ENCODE peak calls at places on chromosome 17, in seven cellular contexts. One of them, this sample, is unnamed.

GRCh38 chr17:57566724-57567123 is 178.4 kb downstream of the CCDC182 start:
- DNase-seq in body of pancreas: no peak
- DNase-seq in heart left ventricle: no peak
- DNase-seq in astrocyte: no peak
- DNase-seq in RWPE1: no peak
- DNase-seq in breast epithelium: no peak
- DNase-seq in CD8-positive, alpha-beta memory T cell: no peak
- DNase-seq in this sample: no peak

GRCh38 chr17:16878084-16878483 is 93.8 kb downstream of the TNFRSF13B start:
- DNase-seq in body of pancreas: no peak
- DNase-seq in breast epithelium: no peak
- DNase-seq in RWPE1: no peak
- DNase-seq in CD8-positive, alpha-beta memory T cell: no peak
- DNase-seq in astrocyte: no peak
- DNase-seq in heart left ventricle: no peak
- DNase-seq in this sample: no peak

GRCh38 chr17:75720656-75721462 is at the start of gene ITGB4:
- DNase-seq in breast epithelium: peak; percentile 89
- DNase-seq in body of pancreas: peak; percentile 91
- DNase-seq in heart left ventricle: no peak
- DNase-seq in RWPE1: peak; percentile 92
- DNase-seq in CD8-positive, alpha-beta memory T cell: peak; percentile 58
- DNase-seq in astrocyte: no peak
- DNase-seq in this sample: peak; percentile 35

GRCh38 chr17:8832711-8833352 is 33.7 kb upstream of the MFSD6L start:
- DNase-seq in CD8-positive, alpha-beta memory T cell: peak; percentile 5
- DNase-seq in astrocyte: no peak
- DNase-seq in heart left ventricle: peak; percentile 70
- DNase-seq in breast epithelium: no peak
- DNase-seq in RWPE1: no peak
- DNase-seq in body of pancreas: no peak
- DNase-seq in this sample: no peak

GRCh38 chr17:58527306-58527705 is 12.9 kb upstream of the MTMR4 start:
- DNase-seq in heart left ventricle: no peak
- DNase-seq in CD8-positive, alpha-beta memory T cell: no peak
- DNase-seq in RWPE1: no peak
- DNase-seq in astrocyte: no peak
- DNase-seq in body of pancreas: no peak
- DNase-seq in breast epithelium: no peak
- DNase-seq in this sample: no peak

GRCh38 chr17:72950236-72950931 is 142.1 kb downstream of the SLC39A11 start:
- DNase-seq in heart left ventricle: no peak
- DNase-seq in RWPE1: no peak
- DNase-seq in body of pancreas: no peak
- DNase-seq in CD8-positive, alpha-beta memory T cell: no peak
- DNase-seq in breast epithelium: no peak
- DNase-seq in astrocyte: no peak
- DNase-seq in this sample: no peak

GRCh38 chr17:40960144-40960543 is 6.6 kb downstream of the KRT39 start:
- DNase-seq in CD8-positive, alpha-beta memory T cell: no peak
- DNase-seq in astrocyte: no peak
- DNase-seq in heart left ventricle: no peak
- DNase-seq in RWPE1: no peak
- DNase-seq in body of pancreas: peak; percentile 24
- DNase-seq in breast epithelium: no peak
- DNase-seq in this sample: no peak

GRCh38 chr17:18331879-18332278 is 16.8 kb downstream of the SMCR8 start:
- DNase-seq in body of pancreas: no peak
- DNase-seq in breast epithelium: no peak
- DNase-seq in astrocyte: no peak
- DNase-seq in heart left ventricle: no peak
- DNase-seq in RWPE1: no peak
- DNase-seq in CD8-positive, alpha-beta memory T cell: no peak
- DNase-seq in this sample: no peak

GRCh38 chr17:20721151-20721550 is 141.6 kb downstream of the CDRT15L2 start:
- DNase-seq in astrocyte: peak; percentile 1
- DNase-seq in RWPE1: peak; percentile 3
- DNase-seq in body of pancreas: no peak
- DNase-seq in CD8-positive, alpha-beta memory T cell: no peak
- DNase-seq in heart left ventricle: no peak
- DNase-seq in breast epithelium: no peak
- DNase-seq in this sample: no peak

GRCh38 chr17:76262732-76263344 is 2.3 kb upstream of the UBALD2 start:
- DNase-seq in CD8-positive, alpha-beta memory T cell: no peak
- DNase-seq in body of pancreas: peak; percentile 88
- DNase-seq in astrocyte: peak; percentile 14
- DNase-seq in heart left ventricle: no peak
- DNase-seq in breast epithelium: peak; percentile 84
- DNase-seq in RWPE1: no peak
- DNase-seq in this sample: no peak

GRCh38 chr17:66975614-66976378 is 11.3 kb downstream of the CACNG4 start:
- DNase-seq in CD8-positive, alpha-beta memory T cell: no peak
- DNase-seq in body of pancreas: no peak
- DNase-seq in heart left ventricle: no peak
- DNase-seq in breast epithelium: peak; percentile 55
- DNase-seq in RWPE1: peak; percentile 71
- DNase-seq in astrocyte: no peak
- DNase-seq in this sample: no peak

GRCh38 chr17:58375216-58375615 is 23.2 kb upstream of the SUPT4H1 start:
- DNase-seq in astrocyte: no peak
- DNase-seq in heart left ventricle: no peak
- DNase-seq in breast epithelium: no peak
- DNase-seq in CD8-positive, alpha-beta memory T cell: no peak
- DNase-seq in RWPE1: no peak
- DNase-seq in body of pancreas: no peak
- DNase-seq in this sample: no peak

GRCh38 chr17:78958556-78959191 is 21.0 kb downstream of the LGALS3BP start:
- DNase-seq in heart left ventricle: no peak
- DNase-seq in RWPE1: no peak
- DNase-seq in body of pancreas: no peak
- DNase-seq in breast epithelium: no peak
- DNase-seq in CD8-positive, alpha-beta memory T cell: no peak
- DNase-seq in astrocyte: peak; percentile 23
- DNase-seq in this sample: no peak

GRCh38 chr17:40283662-40284061 is 4.0 kb upstream of the CDC6 start:
- DNase-seq in body of pancreas: no peak
- DNase-seq in heart left ventricle: no peak
- DNase-seq in CD8-positive, alpha-beta memory T cell: no peak
- DNase-seq in astrocyte: peak; percentile 99
- DNase-seq in RWPE1: peak; percentile 94
- DNase-seq in breast epithelium: no peak
- DNase-seq in this sample: no peak

GRCh38 chr17:55735784-55736405 is 13.2 kb upstream of the TMEM100 start:
- DNase-seq in CD8-positive, alpha-beta memory T cell: no peak
- DNase-seq in body of pancreas: peak; percentile 53
- DNase-seq in RWPE1: no peak
- DNase-seq in heart left ventricle: no peak
- DNase-seq in breast epithelium: no peak
- DNase-seq in astrocyte: peak; percentile 35
- DNase-seq in this sample: no peak

GRCh38 chr17:15981208-15981607 is 18.3 kb downstream of the ZSWIM7 start:
- DNase-seq in breast epithelium: no peak
- DNase-seq in RWPE1: no peak
- DNase-seq in astrocyte: no peak
- DNase-seq in heart left ventricle: no peak
- DNase-seq in CD8-positive, alpha-beta memory T cell: no peak
- DNase-seq in body of pancreas: no peak
- DNase-seq in this sample: no peak

GRCh38 chr17:69427486-69428197 is 13.1 kb downstream of the MAP2K6 start:
- DNase-seq in breast epithelium: no peak
- DNase-seq in RWPE1: no peak
- DNase-seq in heart left ventricle: no peak
- DNase-seq in body of pancreas: no peak
- DNase-seq in CD8-positive, alpha-beta memory T cell: no peak
- DNase-seq in astrocyte: no peak
- DNase-seq in this sample: no peak

GRCh38 chr17:52536466-52536865 is 378.0 kb upstream of the CA10 start:
- DNase-seq in body of pancreas: peak; percentile 37
- DNase-seq in breast epithelium: no peak
- DNase-seq in astrocyte: no peak
- DNase-seq in CD8-positive, alpha-beta memory T cell: no peak
- DNase-seq in heart left ventricle: peak; percentile 40
- DNase-seq in RWPE1: no peak
- DNase-seq in this sample: no peak

GRCh38 chr17:18064053-18064452 is 23.7 kb upstream of the DRG2 start:
- DNase-seq in heart left ventricle: no peak
- DNase-seq in breast epithelium: no peak
- DNase-seq in body of pancreas: no peak
- DNase-seq in CD8-positive, alpha-beta memory T cell: no peak
- DNase-seq in RWPE1: no peak
- DNase-seq in astrocyte: no peak
- DNase-seq in this sample: no peak

GRCh38 chr17:33142703-33143299 is 150.3 kb downstream of the ASIC2 start:
- DNase-seq in breast epithelium: no peak
- DNase-seq in astrocyte: peak; percentile 18
- DNase-seq in heart left ventricle: no peak
- DNase-seq in RWPE1: peak; percentile 59
- DNase-seq in CD8-positive, alpha-beta memory T cell: no peak
- DNase-seq in body of pancreas: no peak
- DNase-seq in this sample: no peak

GRCh38 chr17:62895650-62896301 is 70.3 kb upstream of the TANC2 start:
- DNase-seq in RWPE1: no peak
- DNase-seq in body of pancreas: peak; percentile 27
- DNase-seq in CD8-positive, alpha-beta memory T cell: no peak
- DNase-seq in astrocyte: peak; percentile 59
- DNase-seq in breast epithelium: no peak
- DNase-seq in heart left ventricle: no peak
- DNase-seq in this sample: no peak

GRCh38 chr17:56896968-56897359 is 16.9 kb downstream of the TRIM25 start:
- DNase-seq in heart left ventricle: no peak
- DNase-seq in body of pancreas: peak; percentile 20
- DNase-seq in breast epithelium: no peak
- DNase-seq in astrocyte: no peak
- DNase-seq in RWPE1: no peak
- DNase-seq in CD8-positive, alpha-beta memory T cell: no peak
- DNase-seq in this sample: no peak

GRCh38 chr17:48590603-48591161 is 641 bp upstream of the HOXB3 start:
- DNase-seq in astrocyte: no peak
- DNase-seq in RWPE1: no peak
- DNase-seq in breast epithelium: no peak
- DNase-seq in body of pancreas: no peak
- DNase-seq in heart left ventricle: no peak
- DNase-seq in CD8-positive, alpha-beta memory T cell: no peak
- DNase-seq in this sample: no peak

GRCh38 chr17:13521784-13522183 is 79.9 kb downstream of the HS3ST3A1 start:
- DNase-seq in astrocyte: no peak
- DNase-seq in breast epithelium: no peak
- DNase-seq in CD8-positive, alpha-beta memory T cell: no peak
- DNase-seq in heart left ventricle: no peak
- DNase-seq in body of pancreas: no peak
- DNase-seq in RWPE1: no peak
- DNase-seq in this sample: no peak

GRCh38 chr17:27573971-27574525 is 56.9 kb upstream of the LGALS9 start:
- DNase-seq in CD8-positive, alpha-beta memory T cell: no peak
- DNase-seq in heart left ventricle: no peak
- DNase-seq in astrocyte: peak; percentile 69
- DNase-seq in breast epithelium: no peak
- DNase-seq in body of pancreas: no peak
- DNase-seq in RWPE1: no peak
- DNase-seq in this sample: no peak

GRCh38 chr17:44774271-44775135 is 15.7 kb downstream of the ADAM11 start:
- DNase-seq in body of pancreas: peak; percentile 89
- DNase-seq in breast epithelium: peak; percentile 83
- DNase-seq in astrocyte: no peak
- DNase-seq in heart left ventricle: peak; percentile 95
- DNase-seq in CD8-positive, alpha-beta memory T cell: peak; percentile 83
- DNase-seq in RWPE1: peak; percentile 94
- DNase-seq in this sample: peak; percentile 82
- H3K27ac ChIP-seq in body of pancreas: peak overlapping the region; percentile 5
- H3K27ac ChIP-seq in breast epithelium: no peak overlapping the region
- H3K27ac ChIP-seq in astrocyte: no peak overlapping the region
- H3K27ac ChIP-seq in heart left ventricle: peak overlapping the region; percentile 45
- H3K27ac ChIP-seq in CD8-positive, alpha-beta memory T cell: no peak overlapping the region
- H3K27ac ChIP-seq in RWPE1: peak overlapping the region; percentile 72
- H3K27ac ChIP-seq in this sample: no peak overlapping the region

DNA sequence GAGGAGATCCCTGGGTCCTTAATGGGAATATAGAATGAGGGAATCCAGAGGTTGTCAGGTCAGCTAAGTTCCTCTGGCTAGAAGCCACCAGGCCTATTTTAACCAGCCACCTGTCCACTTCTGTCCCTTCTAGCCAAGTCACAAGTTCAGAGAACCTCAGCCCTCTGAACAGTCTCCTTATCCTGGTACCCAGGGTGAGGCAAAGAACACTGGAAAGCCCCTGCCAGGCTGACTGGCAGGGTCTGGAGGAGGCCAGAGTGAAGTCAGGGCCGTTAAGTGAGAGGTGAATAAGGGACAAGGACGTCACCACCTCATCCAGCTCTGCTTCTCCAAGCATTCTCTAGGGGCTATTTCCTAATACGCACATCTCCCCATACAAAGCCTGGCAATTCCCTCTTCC is 2.7 kb downstream of the CTDNEP1 start:
- DNase-seq in CD8-positive, alpha-beta memory T cell: no peak
- DNase-seq in RWPE1: no peak
- DNase-seq in body of pancreas: no peak
- DNase-seq in astrocyte: no peak
- DNase-seq in heart left ventricle: no peak
- DNase-seq in breast epithelium: no peak
- DNase-seq in this sample: no peak
- H3K27ac ChIP-seq in CD8-positive, alpha-beta memory T cell: no peak overlapping the region
- H3K27ac ChIP-seq in RWPE1: peak overlapping the region; percentile 98
- H3K27ac ChIP-seq in body of pancreas: no peak overlapping the region
- H3K27ac ChIP-seq in astrocyte: no peak overlapping the region
- H3K27ac ChIP-seq in heart left ventricle: peak overlapping the region; percentile 10
- H3K27ac ChIP-seq in breast epithelium: no peak overlapping the region
- H3K27ac ChIP-seq in this sample: no peak overlapping the region

GRCh38 chr17:43771463-43771862 is 7.3 kb downstream of the DUSP3 start:
- DNase-seq in body of pancreas: no peak
- DNase-seq in CD8-positive, alpha-beta memory T cell: no peak
- DNase-seq in breast epithelium: no peak
- DNase-seq in heart left ventricle: no peak
- DNase-seq in astrocyte: no peak
- DNase-seq in RWPE1: no peak
- DNase-seq in this sample: no peak
- H3K27ac ChIP-seq in body of pancreas: no peak overlapping the region
- H3K27ac ChIP-seq in CD8-positive, alpha-beta memory T cell: no peak overlapping the region
- H3K27ac ChIP-seq in breast epithelium: no peak overlapping the region
- H3K27ac ChIP-seq in heart left ventricle: no peak overlapping the region
- H3K27ac ChIP-seq in astrocyte: no peak overlapping the region
- H3K27ac ChIP-seq in RWPE1: no peak overlapping the region
- H3K27ac ChIP-seq in this sample: no peak overlapping the region

DNA sequence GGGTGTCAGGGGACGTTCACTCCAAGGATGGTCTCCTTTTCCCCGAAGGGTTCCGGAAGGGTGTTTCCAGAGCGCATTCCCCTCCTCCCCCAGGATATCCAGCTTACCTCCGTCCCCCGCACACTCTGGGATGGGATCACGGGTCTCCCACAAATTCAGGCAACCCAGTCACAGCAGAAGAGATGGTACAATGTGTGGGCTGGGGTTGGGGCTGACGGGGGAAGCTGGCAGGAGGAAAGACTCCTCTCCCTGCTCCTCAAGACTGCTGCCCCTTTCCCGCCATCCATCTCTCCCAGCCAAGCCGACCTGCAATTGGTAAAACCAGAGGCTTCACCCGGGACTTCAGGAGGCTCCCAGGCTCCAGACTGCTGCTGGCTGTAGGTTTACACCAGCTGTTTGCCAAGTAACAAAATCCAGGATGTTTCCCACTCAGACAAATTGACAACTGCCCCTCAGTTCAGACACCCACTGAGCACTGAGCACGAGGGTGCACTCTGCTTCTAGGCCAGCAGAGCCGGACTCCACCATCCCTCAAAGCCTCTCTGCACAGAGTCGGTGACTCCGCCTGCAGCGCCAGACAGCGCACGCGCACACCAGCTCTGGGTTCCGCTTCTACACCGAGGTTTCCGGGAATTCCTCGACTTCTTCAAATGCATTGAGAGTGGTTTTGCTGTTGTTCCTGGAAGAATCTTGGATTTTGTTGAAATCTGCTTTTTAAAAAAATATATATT is 37.7 kb downstream of the ASPA start:
- DNase-seq in CD8-positive, alpha-beta memory T cell: no peak
- DNase-seq in body of pancreas: no peak
- DNase-seq in breast epithelium: no peak
- DNase-seq in heart left ventricle: no peak
- DNase-seq in RWPE1: no peak
- DNase-seq in astrocyte: no peak
- DNase-seq in this sample: peak; percentile 30
- H3K27ac ChIP-seq in CD8-positive, alpha-beta memory T cell: no peak overlapping the region
- H3K27ac ChIP-seq in body of pancreas: peak overlapping the region; percentile 94
- H3K27ac ChIP-seq in breast epithelium: peak overlapping the region; percentile 91
- H3K27ac ChIP-seq in heart left ventricle: peak overlapping the region; percentile 89
- H3K27ac ChIP-seq in RWPE1: no peak overlapping the region
- H3K27ac ChIP-seq in astrocyte: no peak overlapping the region
- H3K27ac ChIP-seq in this sample: peak overlapping the region; percentile 96

This sample was measured in substantia nigra.